ENCODE peak calls at places on chromosomes 11 and 22, in six cellular contexts. One of them, this sample, is unnamed. For H3K4me1, the result is how much of the 10 kb centered on the place peaks cover.

GRCh38 chr22:32622004-32622761 is 147.6 kb downstream of the FBXO7 start:
- DNase-seq in GM23248: peak
- DNase-seq in PC-3: no peak
- DNase-seq in mammary epithelial cell: no peak
- DNase-seq in IMR-90: peak
- DNase-seq in fibroblast of lung: peak
- DNase-seq in this sample: peak

GRCh38 chr11:48170176-48170839 is 46.3 kb upstream of the OR4B1 start:
- DNase-seq in PC-3: no peak
- DNase-seq in GM23248: peak
- DNase-seq in mammary epithelial cell: no peak
- DNase-seq in fibroblast of lung: peak
- DNase-seq in IMR-90: peak
- DNase-seq in this sample: peak

GRCh38 chr11:128544625-128545024 is 42.7 kb downstream of the ETS1 start:
- DNase-seq in GM23248: peak
- DNase-seq in PC-3: no peak
- DNase-seq in IMR-90: peak
- DNase-seq in mammary epithelial cell: no peak
- DNase-seq in fibroblast of lung: peak
- DNase-seq in this sample: no peak

GRCh38 chr11:116281173-116282160 is 491.3 kb downstream of the BUD13 start:
- DNase-seq in mammary epithelial cell: no peak
- DNase-seq in fibroblast of lung: no peak
- DNase-seq in PC-3: no peak
- DNase-seq in IMR-90: no peak
- DNase-seq in GM23248: no peak
- DNase-seq in this sample: peak

GRCh38 chr11:8328231-8328794 is 64.6 kb upstream of the LMO1 start:
- DNase-seq in PC-3: no peak
- DNase-seq in IMR-90: no peak
- DNase-seq in mammary epithelial cell: no peak
- DNase-seq in fibroblast of lung: no peak
- DNase-seq in GM23248: no peak
- DNase-seq in this sample: no peak

GRCh38 chr11:45617886-45618601 is 47.4 kb downstream of the CHST1 start:
- DNase-seq in mammary epithelial cell: no peak
- DNase-seq in GM23248: no peak
- DNase-seq in fibroblast of lung: no peak
- DNase-seq in IMR-90: no peak
- DNase-seq in PC-3: no peak
- DNase-seq in this sample: peak

GRCh38 chr11:44765026-44765595 is 38.3 kb downstream of the TSPAN18 start:
- DNase-seq in IMR-90: no peak
- DNase-seq in mammary epithelial cell: no peak
- DNase-seq in PC-3: no peak
- DNase-seq in GM23248: no peak
- DNase-seq in fibroblast of lung: no peak
- DNase-seq in this sample: no peak

GRCh38 chr11:117519170-117519569 is 191.5 kb downstream of the CEP164 start:
- DNase-seq in mammary epithelial cell: no peak
- DNase-seq in PC-3: no peak
- DNase-seq in fibroblast of lung: no peak
- DNase-seq in IMR-90: no peak
- DNase-seq in GM23248: no peak
- DNase-seq in this sample: no peak

GRCh38 chr11:48307760-48308386 is 1.9 kb downstream of the OR4S1 start:
- DNase-seq in GM23248: peak
- DNase-seq in IMR-90: peak
- DNase-seq in PC-3: peak
- DNase-seq in fibroblast of lung: peak
- DNase-seq in mammary epithelial cell: peak
- DNase-seq in this sample: peak

GRCh38 chr22:42794551-42795510 is 62.2 kb downstream of the ARFGAP3 start:
- DNase-seq in IMR-90: no peak
- DNase-seq in mammary epithelial cell: no peak
- DNase-seq in PC-3: no peak
- DNase-seq in fibroblast of lung: no peak
- DNase-seq in GM23248: no peak
- DNase-seq in this sample: peak

GRCh38 chr11:128662960-128663359 is 30.9 kb upstream of the FLI1 start:
- DNase-seq in GM23248: no peak
- DNase-seq in PC-3: no peak
- DNase-seq in IMR-90: no peak
- DNase-seq in mammary epithelial cell: no peak
- DNase-seq in fibroblast of lung: no peak
- DNase-seq in this sample: peak

GRCh38 chr22:43860831-43861230 is 1.5 kb downstream of the SULT4A1 start:
- DNase-seq in mammary epithelial cell: no peak
- DNase-seq in IMR-90: no peak
- DNase-seq in GM23248: no peak
- DNase-seq in PC-3: no peak
- DNase-seq in fibroblast of lung: no peak
- DNase-seq in this sample: peak

GRCh38 chr22:21642584-21643448 is 714 bp downstream of the SDF2L1 start:
- DNase-seq in IMR-90: peak
- DNase-seq in GM23248: peak
- DNase-seq in fibroblast of lung: peak
- DNase-seq in mammary epithelial cell: peak
- DNase-seq in PC-3: peak
- DNase-seq in this sample: peak

GRCh38 chr22:39519681-39520053 is 695 bp upstream of the ATF4 start:
- DNase-seq in fibroblast of lung: peak
- DNase-seq in PC-3: peak
- DNase-seq in IMR-90: no peak
- DNase-seq in GM23248: peak
- DNase-seq in mammary epithelial cell: peak
- DNase-seq in this sample: peak

GRCh38 chr11:45964911-45965389 is 42.5 kb downstream of the LARGE2 start:
- DNase-seq in mammary epithelial cell: peak
- DNase-seq in GM23248: peak
- DNase-seq in PC-3: peak
- DNase-seq in IMR-90: peak
- DNase-seq in fibroblast of lung: peak
- DNase-seq in this sample: peak

GRCh38 chr11:112498701-112499100 is 238.0 kb upstream of the PLET1 start:
- DNase-seq in mammary epithelial cell: peak
- DNase-seq in IMR-90: no peak
- DNase-seq in GM23248: peak
- DNase-seq in fibroblast of lung: no peak
- DNase-seq in PC-3: peak
- DNase-seq in this sample: no peak

GRCh38 chr11:75760710-75761493 is 7.7 kb upstream of the DGAT2 start:
- DNase-seq in PC-3: peak
- DNase-seq in fibroblast of lung: peak
- DNase-seq in GM23248: peak
- DNase-seq in IMR-90: peak
- DNase-seq in mammary epithelial cell: peak
- DNase-seq in this sample: no peak

GRCh38 chr22:19986410-19987341 is 29.9 kb downstream of the ARVCF start:
- DNase-seq in mammary epithelial cell: peak
- DNase-seq in PC-3: peak
- DNase-seq in fibroblast of lung: peak
- DNase-seq in IMR-90: peak
- DNase-seq in GM23248: peak
- DNase-seq in this sample: peak
- H3K4me2 ChIP-seq in mammary epithelial cell: peak
- H3K4me2 ChIP-seq in PC-3: peak
- H3K4me2 ChIP-seq in fibroblast of lung: peak
- H3K4me2 ChIP-seq in IMR-90: peak
- H3K4me2 ChIP-seq in GM23248: peak
- H3K4me2 ChIP-seq in this sample: peak

DNA sequence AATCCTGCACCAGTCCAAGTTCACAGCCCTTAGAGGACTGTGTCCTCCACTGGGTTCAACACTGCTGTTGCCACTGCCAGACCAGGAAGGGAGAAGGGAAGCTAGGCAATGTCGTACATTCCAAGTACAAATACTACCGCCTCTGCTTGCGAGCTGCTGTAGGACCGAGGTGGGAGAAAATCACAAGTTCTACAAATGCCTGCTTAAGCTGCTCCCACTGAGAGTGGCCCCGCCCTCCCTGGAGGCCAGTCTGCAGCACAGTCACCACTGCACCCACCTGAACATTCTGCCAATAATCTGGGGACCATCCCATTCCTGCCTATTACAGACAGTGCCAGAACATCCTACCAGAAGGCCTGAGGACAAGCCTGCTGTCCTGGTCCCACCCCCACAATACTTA is 707.5 kb upstream of the ANO5 start:
- DNase-seq in GM23248: no peak
- DNase-seq in mammary epithelial cell: no peak
- DNase-seq in IMR-90: no peak
- DNase-seq in PC-3: no peak
- DNase-seq in fibroblast of lung: no peak
- DNase-seq in this sample: no peak
- H3K4me1 ChIP-seq in GM23248: under half
- H3K4me1 ChIP-seq in mammary epithelial cell: under half
- H3K4me1 ChIP-seq in IMR-90: under half
- H3K4me1 ChIP-seq in PC-3: under half
- H3K4me1 ChIP-seq in fibroblast of lung: under half
- H3K4me1 ChIP-seq in this sample: under half

DNA sequence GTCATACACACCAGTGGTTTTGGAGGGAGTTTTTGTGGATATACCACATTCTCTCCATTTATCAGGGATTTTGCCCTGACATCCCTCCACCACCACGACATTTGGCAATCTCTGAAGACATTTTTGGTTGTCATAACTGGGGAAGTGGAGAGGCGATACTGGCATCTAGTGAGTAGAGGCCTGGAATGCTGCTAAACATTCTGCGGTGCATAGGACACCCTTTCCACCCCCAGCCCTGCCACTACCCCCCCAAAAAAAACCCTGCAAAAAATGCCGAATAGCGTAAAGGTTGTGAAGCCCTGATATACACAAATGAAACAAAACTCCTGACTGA is 560 bp upstream of the TPST2 start:
- DNase-seq in PC-3: peak
- DNase-seq in IMR-90: no peak
- DNase-seq in fibroblast of lung: peak
- DNase-seq in GM23248: peak
- DNase-seq in mammary epithelial cell: no peak
- DNase-seq in this sample: no peak
- H3K4me2 ChIP-seq in PC-3: peak
- H3K4me2 ChIP-seq in IMR-90: peak
- H3K4me2 ChIP-seq in fibroblast of lung: peak
- H3K4me2 ChIP-seq in GM23248: peak
- H3K4me2 ChIP-seq in mammary epithelial cell: peak
- H3K4me2 ChIP-seq in this sample: peak

GRCh38 chr11:86742436-86742805 is 57.9 kb upstream of the PRSS23 start:
- DNase-seq in GM23248: peak
- DNase-seq in fibroblast of lung: no peak
- DNase-seq in mammary epithelial cell: no peak
- DNase-seq in PC-3: peak
- DNase-seq in IMR-90: no peak
- DNase-seq in this sample: no peak

GRCh38 chr11:86741489-86742435 is 58.6 kb upstream of the PRSS23 start:
- DNase-seq in GM23248: peak
- DNase-seq in PC-3: peak
- DNase-seq in fibroblast of lung: peak
- DNase-seq in mammary epithelial cell: peak
- DNase-seq in IMR-90: peak
- DNase-seq in this sample: no peak

GRCh38 chr11:86743223-86744118 is 56.9 kb upstream of the PRSS23 start:
- DNase-seq in mammary epithelial cell: peak
- DNase-seq in GM23248: peak
- DNase-seq in IMR-90: peak
- DNase-seq in PC-3: peak
- DNase-seq in fibroblast of lung: peak
- DNase-seq in this sample: peak

GRCh38 chr11:86738615-86739014 is 61.7 kb upstream of the PRSS23 start:
- DNase-seq in IMR-90: no peak
- DNase-seq in PC-3: no peak
- DNase-seq in GM23248: no peak
- DNase-seq in mammary epithelial cell: no peak
- DNase-seq in fibroblast of lung: no peak
- DNase-seq in this sample: no peak

GRCh38 chr11:86740628-86741488 is 59.5 kb upstream of the PRSS23 start:
- DNase-seq in GM23248: peak
- DNase-seq in IMR-90: peak
- DNase-seq in PC-3: peak
- DNase-seq in fibroblast of lung: peak
- DNase-seq in mammary epithelial cell: peak
- DNase-seq in this sample: peak
- H3K4me1 ChIP-seq in GM23248: half or more
- H3K4me1 ChIP-seq in IMR-90: under half
- H3K4me1 ChIP-seq in PC-3: half or more
- H3K4me1 ChIP-seq in fibroblast of lung: half or more
- H3K4me1 ChIP-seq in mammary epithelial cell: half or more
- H3K4me1 ChIP-seq in this sample: under half

GRCh38 chr11:62507023-62507422 is 39.6 kb downstream of the AHNAK start:
- DNase-seq in mammary epithelial cell: no peak
- DNase-seq in GM23248: no peak
- DNase-seq in fibroblast of lung: no peak
- DNase-seq in IMR-90: no peak
- DNase-seq in PC-3: no peak
- DNase-seq in this sample: no peak

GRCh38 chr11:62505784-62506145 is 40.8 kb downstream of the AHNAK start:
- DNase-seq in fibroblast of lung: no peak
- DNase-seq in GM23248: peak
- DNase-seq in mammary epithelial cell: no peak
- DNase-seq in PC-3: no peak
- DNase-seq in IMR-90: no peak
- DNase-seq in this sample: no peak

GRCh38 chr11:62505112-62505783 is 41.4 kb downstream of the AHNAK start:
- DNase-seq in IMR-90: no peak
- DNase-seq in PC-3: no peak
- DNase-seq in GM23248: peak
- DNase-seq in mammary epithelial cell: no peak
- DNase-seq in fibroblast of lung: no peak
- DNase-seq in this sample: peak

GRCh38 chr11:62506413-62506940 is 40.1 kb downstream of the AHNAK start:
- DNase-seq in mammary epithelial cell: no peak
- DNase-seq in PC-3: no peak
- DNase-seq in fibroblast of lung: no peak
- DNase-seq in GM23248: no peak
- DNase-seq in IMR-90: no peak
- DNase-seq in this sample: no peak

DNA sequence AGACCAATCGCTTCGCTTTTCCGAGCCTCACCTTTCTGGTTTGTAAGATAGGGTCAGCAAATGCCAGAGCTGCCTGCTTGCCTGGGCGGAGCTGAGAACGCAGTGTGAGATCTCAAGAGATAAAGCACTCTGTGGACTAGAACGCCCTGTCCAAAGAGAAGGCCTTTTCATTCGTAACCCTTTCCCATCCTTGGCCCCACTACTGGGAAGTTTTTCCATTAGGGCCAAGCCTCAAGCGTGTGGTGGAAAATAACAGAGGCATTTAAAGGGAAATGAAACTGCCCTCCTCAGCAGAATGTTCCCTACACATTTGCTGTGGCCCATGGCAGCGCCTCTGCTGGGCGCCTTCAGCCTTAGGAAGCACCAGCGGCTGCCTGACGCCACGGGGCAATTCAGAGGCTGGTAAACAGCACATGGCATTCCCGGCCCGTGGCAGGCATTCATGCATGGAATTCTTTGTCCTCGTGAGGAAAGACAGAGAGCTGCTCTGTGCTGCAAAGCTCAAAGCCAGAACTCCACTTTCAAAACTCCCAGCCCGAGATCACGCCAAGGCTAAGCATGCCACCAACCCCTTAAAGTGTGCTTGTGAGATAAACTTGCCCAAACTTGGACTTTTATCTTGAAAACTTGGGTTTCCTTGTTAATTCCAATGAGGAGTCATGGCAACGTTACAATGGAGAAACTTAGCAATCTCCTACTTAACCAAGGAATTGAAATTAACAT is 38.1 kb downstream of the AHNAK start:
- DNase-seq in GM23248: peak
- DNase-seq in mammary epithelial cell: peak
- DNase-seq in IMR-90: peak
- DNase-seq in PC-3: peak
- DNase-seq in fibroblast of lung: peak
- DNase-seq in this sample: peak
- H3K4me2 ChIP-seq in GM23248: peak
- H3K4me2 ChIP-seq in mammary epithelial cell: peak
- H3K4me2 ChIP-seq in IMR-90: peak
- H3K4me2 ChIP-seq in PC-3: peak
- H3K4me2 ChIP-seq in fibroblast of lung: peak
- H3K4me2 ChIP-seq in this sample: no peak